ENCODE peak calls at places on chromosomes 1 and 21, in nine cellular contexts. One of them, this sample, is unnamed.
A peak's percentile ranks its signal among the peaks of the same experiment; 100 is the strongest.

GRCh38 chr1:8134546-8135235 is 108.6 kb upstream of the ERRFI1 start:
- DNase-seq in HCT116: no peak
- DNase-seq in stomach: no peak
- DNase-seq in HAP-1: no peak
- DNase-seq in brain microvascular endothelial cell: peak; percentile 74
- DNase-seq in mucosa of descending colon: no peak
- DNase-seq in astrocyte of the spinal cord: peak; percentile 41
- DNase-seq in dorsolateral prefrontal cortex: no peak
- DNase-seq in uterus: no peak
- DNase-seq in this sample: no peak

GRCh38 chr1:157496121-157496526 is 56.2 kb downstream of the FCRL5 start:
- DNase-seq in mucosa of descending colon: no peak
- DNase-seq in HCT116: peak; percentile 26
- DNase-seq in dorsolateral prefrontal cortex: no peak
- DNase-seq in stomach: no peak
- DNase-seq in uterus: no peak
- DNase-seq in brain microvascular endothelial cell: peak; percentile 55
- DNase-seq in astrocyte of the spinal cord: peak; percentile 37
- DNase-seq in HAP-1: peak; percentile 35
- DNase-seq in this sample: no peak

GRCh38 chr1:14565076-14565475 is 33.4 kb upstream of the KAZN start:
- DNase-seq in mucosa of descending colon: no peak
- DNase-seq in brain microvascular endothelial cell: no peak
- DNase-seq in HCT116: no peak
- DNase-seq in stomach: no peak
- DNase-seq in astrocyte of the spinal cord: no peak
- DNase-seq in HAP-1: no peak
- DNase-seq in dorsolateral prefrontal cortex: no peak
- DNase-seq in uterus: no peak
- DNase-seq in this sample: no peak

GRCh38 chr1:177739780-177740179 is 230.1 kb downstream of the SEC16B start:
- DNase-seq in HCT116: no peak
- DNase-seq in HAP-1: no peak
- DNase-seq in dorsolateral prefrontal cortex: no peak
- DNase-seq in brain microvascular endothelial cell: no peak
- DNase-seq in stomach: no peak
- DNase-seq in astrocyte of the spinal cord: no peak
- DNase-seq in mucosa of descending colon: no peak
- DNase-seq in uterus: no peak
- DNase-seq in this sample: no peak

GRCh38 chr21:34073749-34074282 is 438 bp downstream of the MRPS6 start:
- DNase-seq in stomach: peak; percentile 38
- DNase-seq in uterus: no peak
- DNase-seq in brain microvascular endothelial cell: no peak
- DNase-seq in HAP-1: no peak
- DNase-seq in dorsolateral prefrontal cortex: peak; percentile 62
- DNase-seq in HCT116: no peak
- DNase-seq in mucosa of descending colon: no peak
- DNase-seq in astrocyte of the spinal cord: no peak
- DNase-seq in this sample: no peak

GRCh38 chr1:206753141-206753540 is 17.4 kb upstream of the IL19 start:
- DNase-seq in HAP-1: no peak
- DNase-seq in uterus: no peak
- DNase-seq in dorsolateral prefrontal cortex: no peak
- DNase-seq in HCT116: no peak
- DNase-seq in astrocyte of the spinal cord: peak; percentile 33
- DNase-seq in brain microvascular endothelial cell: peak; percentile 12
- DNase-seq in mucosa of descending colon: no peak
- DNase-seq in stomach: no peak
- DNase-seq in this sample: no peak

GRCh38 chr1:32761253-32761877 is 55.8 kb downstream of the YARS1 start:
- DNase-seq in astrocyte of the spinal cord: peak; percentile 57
- DNase-seq in uterus: peak; percentile 64
- DNase-seq in dorsolateral prefrontal cortex: no peak
- DNase-seq in HAP-1: no peak
- DNase-seq in mucosa of descending colon: peak; percentile 64
- DNase-seq in HCT116: peak; percentile 66
- DNase-seq in stomach: peak; percentile 90
- DNase-seq in brain microvascular endothelial cell: peak; percentile 84
- DNase-seq in this sample: no peak

GRCh38 chr1:35707253-35708178 is 11.2 kb downstream of the C1orf216 start:
- DNase-seq in astrocyte of the spinal cord: no peak
- DNase-seq in mucosa of descending colon: peak; percentile 58
- DNase-seq in stomach: peak; percentile 29
- DNase-seq in uterus: peak; percentile 17
- DNase-seq in brain microvascular endothelial cell: no peak
- DNase-seq in HCT116: no peak
- DNase-seq in dorsolateral prefrontal cortex: peak; percentile 68
- DNase-seq in HAP-1: peak; percentile 77
- DNase-seq in this sample: no peak

DNA sequence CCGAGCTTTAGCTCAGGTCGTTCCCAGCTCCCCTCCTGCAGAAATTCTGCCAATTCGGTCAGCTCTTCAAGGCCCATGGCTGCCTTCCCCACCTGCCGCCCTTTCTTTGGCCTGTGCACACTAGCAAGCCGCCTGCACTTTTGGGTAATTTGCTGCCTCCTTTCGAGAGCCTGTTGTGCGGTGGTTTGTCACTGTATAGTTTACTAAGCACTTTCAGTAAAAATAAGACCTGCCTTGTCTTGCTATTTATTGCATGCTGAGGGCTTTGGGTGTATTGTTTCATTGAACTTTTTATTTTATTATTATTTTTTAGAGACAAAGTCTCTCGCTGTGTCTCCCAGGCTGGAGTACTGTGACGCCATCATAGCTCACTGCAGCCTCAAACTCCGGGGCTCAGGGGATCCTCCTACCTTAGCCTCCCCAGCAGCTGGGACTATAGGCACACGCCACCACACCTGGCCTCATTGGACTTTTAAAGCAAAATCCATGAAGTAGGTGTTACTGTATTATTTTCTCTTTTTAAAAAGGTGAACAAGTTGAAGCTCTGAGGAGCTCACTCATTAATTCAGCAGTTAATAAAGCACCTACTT is 1.1 kb upstream of the FABP3 start:
- DNase-seq in mucosa of descending colon: no peak
- DNase-seq in brain microvascular endothelial cell: no peak
- DNase-seq in dorsolateral prefrontal cortex: no peak
- DNase-seq in HAP-1: no peak
- DNase-seq in uterus: no peak
- DNase-seq in astrocyte of the spinal cord: no peak
- DNase-seq in HCT116: no peak
- DNase-seq in stomach: no peak
- DNase-seq in this sample: no peak
- H3K4me3 ChIP-seq in mucosa of descending colon: no peak overlapping the region
- H3K4me3 ChIP-seq in brain microvascular endothelial cell: no peak overlapping the region
- H3K4me3 ChIP-seq in dorsolateral prefrontal cortex: peak overlapping the region; percentile 74
- H3K4me3 ChIP-seq in HAP-1: no peak overlapping the region
- H3K4me3 ChIP-seq in uterus: peak overlapping the region; percentile 35
- H3K4me3 ChIP-seq in astrocyte of the spinal cord: peak overlapping the region; percentile 41
- H3K4me3 ChIP-seq in HCT116: no peak overlapping the region
- H3K4me3 ChIP-seq in stomach: peak overlapping the region; percentile 50
- H3K4me3 ChIP-seq in this sample: peak overlapping the region; percentile 12

GRCh38 chr1:167502192-167502551 is 16.2 kb downstream of the CD247 start:
- DNase-seq in stomach: no peak
- DNase-seq in astrocyte of the spinal cord: no peak
- DNase-seq in dorsolateral prefrontal cortex: no peak
- DNase-seq in HAP-1: no peak
- DNase-seq in uterus: no peak
- DNase-seq in HCT116: no peak
- DNase-seq in mucosa of descending colon: no peak
- DNase-seq in brain microvascular endothelial cell: no peak
- DNase-seq in this sample: no peak

GRCh38 chr1:167499106-167499505 is 19.2 kb downstream of the CD247 start:
- DNase-seq in brain microvascular endothelial cell: no peak
- DNase-seq in mucosa of descending colon: no peak
- DNase-seq in astrocyte of the spinal cord: no peak
- DNase-seq in stomach: no peak
- DNase-seq in dorsolateral prefrontal cortex: no peak
- DNase-seq in HAP-1: no peak
- DNase-seq in uterus: no peak
- DNase-seq in HCT116: no peak
- DNase-seq in this sample: no peak

GRCh38 chr1:167499657-167500056 is 18.7 kb downstream of the CD247 start:
- DNase-seq in uterus: no peak
- DNase-seq in HAP-1: no peak
- DNase-seq in stomach: no peak
- DNase-seq in mucosa of descending colon: no peak
- DNase-seq in HCT116: no peak
- DNase-seq in astrocyte of the spinal cord: no peak
- DNase-seq in dorsolateral prefrontal cortex: no peak
- DNase-seq in brain microvascular endothelial cell: no peak
- DNase-seq in this sample: no peak

GRCh38 chr1:167501513-167502191 is 16.7 kb downstream of the CD247 start:
- DNase-seq in mucosa of descending colon: no peak
- DNase-seq in dorsolateral prefrontal cortex: no peak
- DNase-seq in stomach: no peak
- DNase-seq in uterus: no peak
- DNase-seq in brain microvascular endothelial cell: no peak
- DNase-seq in HAP-1: no peak
- DNase-seq in HCT116: no peak
- DNase-seq in astrocyte of the spinal cord: no peak
- DNase-seq in this sample: no peak

GRCh38 chr1:167500283-167500860 is 18.0 kb downstream of the CD247 start:
- DNase-seq in uterus: no peak
- DNase-seq in HAP-1: no peak
- DNase-seq in dorsolateral prefrontal cortex: no peak
- DNase-seq in stomach: no peak
- DNase-seq in brain microvascular endothelial cell: no peak
- DNase-seq in HCT116: no peak
- DNase-seq in mucosa of descending colon: no peak
- DNase-seq in astrocyte of the spinal cord: no peak
- DNase-seq in this sample: no peak
- H3K4me3 ChIP-seq in uterus: no peak overlapping the region
- H3K4me3 ChIP-seq in HAP-1: no peak overlapping the region
- H3K4me3 ChIP-seq in dorsolateral prefrontal cortex: no peak overlapping the region
- H3K4me3 ChIP-seq in stomach: no peak overlapping the region
- H3K4me3 ChIP-seq in brain microvascular endothelial cell: no peak overlapping the region
- H3K4me3 ChIP-seq in HCT116: no peak overlapping the region
- H3K4me3 ChIP-seq in mucosa of descending colon: no peak overlapping the region
- H3K4me3 ChIP-seq in astrocyte of the spinal cord: no peak overlapping the region
- H3K4me3 ChIP-seq in this sample: no peak overlapping the region

GRCh38 chr1:203174324-203174985 is 1.2 kb downstream of the MYBPH start:
- DNase-seq in dorsolateral prefrontal cortex: peak; percentile 29
- DNase-seq in brain microvascular endothelial cell: no peak
- DNase-seq in astrocyte of the spinal cord: no peak
- DNase-seq in HCT116: no peak
- DNase-seq in HAP-1: no peak
- DNase-seq in uterus: no peak
- DNase-seq in mucosa of descending colon: no peak
- DNase-seq in stomach: no peak
- DNase-seq in this sample: no peak

GRCh38 chr1:203176744-203177460 is 1.3 kb upstream of the MYBPH start:
- DNase-seq in mucosa of descending colon: no peak
- DNase-seq in HAP-1: no peak
- DNase-seq in astrocyte of the spinal cord: no peak
- DNase-seq in dorsolateral prefrontal cortex: peak; percentile 11
- DNase-seq in HCT116: no peak
- DNase-seq in brain microvascular endothelial cell: no peak
- DNase-seq in stomach: no peak
- DNase-seq in uterus: no peak
- DNase-seq in this sample: no peak

GRCh38 chr1:203176273-203176672 is 647 bp upstream of the MYBPH start:
- DNase-seq in uterus: no peak
- DNase-seq in stomach: no peak
- DNase-seq in HCT116: no peak
- DNase-seq in astrocyte of the spinal cord: no peak
- DNase-seq in mucosa of descending colon: no peak
- DNase-seq in brain microvascular endothelial cell: no peak
- DNase-seq in dorsolateral prefrontal cortex: no peak
- DNase-seq in HAP-1: no peak
- DNase-seq in this sample: no peak

GRCh38 chr1:203173566-203173965 is 2.1 kb downstream of the MYBPH start:
- DNase-seq in mucosa of descending colon: no peak
- DNase-seq in stomach: no peak
- DNase-seq in astrocyte of the spinal cord: no peak
- DNase-seq in brain microvascular endothelial cell: no peak
- DNase-seq in HCT116: no peak
- DNase-seq in uterus: no peak
- DNase-seq in dorsolateral prefrontal cortex: peak; percentile 6
- DNase-seq in HAP-1: no peak
- DNase-seq in this sample: no peak

GRCh38 chr1:203175237-203176181 is at the start of gene MYBPH:
- DNase-seq in dorsolateral prefrontal cortex: peak; percentile 47
- DNase-seq in HAP-1: no peak
- DNase-seq in stomach: no peak
- DNase-seq in brain microvascular endothelial cell: no peak
- DNase-seq in astrocyte of the spinal cord: no peak
- DNase-seq in HCT116: no peak
- DNase-seq in uterus: no peak
- DNase-seq in mucosa of descending colon: no peak
- DNase-seq in this sample: no peak
- H3K4me3 ChIP-seq in dorsolateral prefrontal cortex: no peak within 1 kb of the TSS
- H3K4me3 ChIP-seq in HAP-1: no peak within 1 kb of the TSS
- H3K4me3 ChIP-seq in stomach: no peak within 1 kb of the TSS
- H3K4me3 ChIP-seq in brain microvascular endothelial cell: no peak within 1 kb of the TSS
- H3K4me3 ChIP-seq in astrocyte of the spinal cord: no peak within 1 kb of the TSS
- H3K4me3 ChIP-seq in HCT116: no peak within 1 kb of the TSS
- H3K4me3 ChIP-seq in uterus: no peak within 1 kb of the TSS
- H3K4me3 ChIP-seq in mucosa of descending colon: no peak within 1 kb of the TSS
- H3K4me3 ChIP-seq in this sample: peak within 1 kb of the TSS; percentile 17

GRCh38 chr1:240091614-240092300 is at the start of gene FMN2:
- DNase-seq in stomach: no peak
- DNase-seq in HAP-1: peak; percentile 66
- DNase-seq in HCT116: no peak
- DNase-seq in brain microvascular endothelial cell: peak; percentile 8
- DNase-seq in uterus: no peak
- DNase-seq in dorsolateral prefrontal cortex: peak; percentile 82
- DNase-seq in astrocyte of the spinal cord: peak; percentile 55
- DNase-seq in mucosa of descending colon: peak; percentile 45
- DNase-seq in this sample: no peak

GRCh38 chr1:240094043-240094722 is 2.5 kb downstream of the FMN2 start:
- DNase-seq in brain microvascular endothelial cell: no peak
- DNase-seq in uterus: no peak
- DNase-seq in dorsolateral prefrontal cortex: no peak
- DNase-seq in stomach: no peak
- DNase-seq in HCT116: no peak
- DNase-seq in astrocyte of the spinal cord: peak; percentile 27
- DNase-seq in mucosa of descending colon: no peak
- DNase-seq in HAP-1: no peak
- DNase-seq in this sample: no peak

GRCh38 chr1:240091201-240091600 is 482 bp upstream of the FMN2 start:
- DNase-seq in HCT116: no peak
- DNase-seq in astrocyte of the spinal cord: no peak
- DNase-seq in HAP-1: no peak
- DNase-seq in stomach: no peak
- DNase-seq in dorsolateral prefrontal cortex: no peak
- DNase-seq in uterus: no peak
- DNase-seq in mucosa of descending colon: no peak
- DNase-seq in brain microvascular endothelial cell: no peak
- DNase-seq in this sample: no peak

GRCh38 chr1:240092301-240093119 is 827 bp downstream of the FMN2 start:
- DNase-seq in uterus: peak; percentile 13
- DNase-seq in astrocyte of the spinal cord: peak; percentile 77
- DNase-seq in dorsolateral prefrontal cortex: peak; percentile 73
- DNase-seq in HCT116: no peak
- DNase-seq in stomach: no peak
- DNase-seq in HAP-1: no peak
- DNase-seq in brain microvascular endothelial cell: peak; percentile 57
- DNase-seq in mucosa of descending colon: peak; percentile 40
- DNase-seq in this sample: no peak

DNA sequence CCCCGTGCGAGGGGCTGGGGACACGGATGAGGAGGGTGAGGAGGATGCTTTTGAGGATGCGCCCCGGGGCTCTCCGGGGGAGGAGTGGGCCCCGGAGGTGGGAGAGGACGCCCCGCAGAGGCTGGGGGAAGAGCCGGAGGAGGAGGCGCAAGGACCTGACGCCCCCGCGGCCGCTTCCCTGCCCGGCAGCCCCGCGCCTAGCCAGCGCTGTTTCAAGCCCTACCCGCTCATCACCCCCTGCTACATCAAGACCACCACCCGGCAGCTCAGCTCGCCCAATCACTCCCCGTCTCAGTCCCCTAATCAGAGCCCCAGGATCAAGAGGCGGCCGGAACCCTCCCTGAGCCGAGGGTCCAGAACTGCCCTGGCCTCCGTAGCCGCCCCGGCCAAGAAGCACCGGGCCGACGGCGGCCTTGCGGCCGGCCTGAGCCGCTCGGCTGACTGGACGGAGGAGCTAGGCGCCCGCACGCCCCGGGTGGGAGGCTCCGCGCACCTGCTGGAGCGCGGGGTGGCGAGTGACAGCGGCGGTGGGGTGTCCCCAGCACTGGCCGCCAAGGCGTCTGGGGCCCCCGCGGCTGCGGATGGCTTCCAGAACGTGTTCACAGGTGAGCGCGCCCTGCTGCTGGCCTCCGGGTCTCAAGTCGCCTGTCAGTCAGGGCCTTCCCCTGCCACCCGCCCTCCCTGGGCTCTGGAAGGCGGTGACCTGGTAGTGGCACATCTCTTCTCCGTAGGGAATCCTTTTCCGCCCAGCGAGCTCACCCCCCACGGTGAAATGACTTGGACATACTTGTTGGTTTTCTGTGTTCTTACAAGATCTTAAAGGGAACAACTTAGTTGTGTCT is 1.7 kb downstream of the FMN2 start:
- DNase-seq in HAP-1: no peak
- DNase-seq in dorsolateral prefrontal cortex: peak; percentile 50
- DNase-seq in HCT116: no peak
- DNase-seq in uterus: no peak
- DNase-seq in stomach: no peak
- DNase-seq in astrocyte of the spinal cord: peak; percentile 56
- DNase-seq in mucosa of descending colon: peak; percentile 31
- DNase-seq in brain microvascular endothelial cell: peak; percentile 25
- DNase-seq in this sample: no peak
- H3K4me3 ChIP-seq in HAP-1: peak overlapping the region; percentile 46
- H3K4me3 ChIP-seq in dorsolateral prefrontal cortex: peak overlapping the region; percentile 68
- H3K4me3 ChIP-seq in HCT116: no peak overlapping the region
- H3K4me3 ChIP-seq in uterus: peak overlapping the region; percentile 33
- H3K4me3 ChIP-seq in stomach: peak overlapping the region; percentile 48
- H3K4me3 ChIP-seq in astrocyte of the spinal cord: peak overlapping the region; percentile 66
- H3K4me3 ChIP-seq in mucosa of descending colon: no peak overlapping the region
- H3K4me3 ChIP-seq in brain microvascular endothelial cell: peak overlapping the region; percentile 75
- H3K4me3 ChIP-seq in this sample: peak overlapping the region; percentile 73

This sample was measured in skeletal muscle cell.